ENCODE peak calls at places on chromosome 11, in seven cellular contexts. E is pancreas, U is psoas muscle, Y is H9, A is transverse colon, C is lower leg skin, N is lower lobe of right lung. I is an unnamed sample.

GRCh38 chr11:2289350-2289749 is 12.4 kb downstream of the C11orf21 start:
- DNase-seq in E (peak), U (no peak), Y (no peak), A (no peak), C (no peak), N (no peak), I (peak)

GRCh38 chr11:34650528-34650927 is 29.6 kb downstream of the EHF start:
- DNase-seq in E (no peak), U (no peak), Y (no peak), A (no peak), C (no peak), N (no peak), I (no peak)

GRCh38 chr11:110367571-110367970 is 62.2 kb upstream of the FDX1 start:
- DNase-seq in E (no peak), U (no peak), Y (no peak), A (no peak), C (no peak), N (no peak), I (no peak)

GRCh38 chr11:1452744-1453143 is 33.8 kb downstream of the MOB2 start:
- DNase-seq in E (no peak), U (no peak), Y (no peak), A (no peak), C (no peak), N (no peak), I (no peak)

GRCh38 chr11:109849946-109850345 is 243.2 kb upstream of the ZC3H12C start:
- DNase-seq in E (no peak), U (no peak), Y (no peak), A (no peak), C (no peak), N (no peak), I (no peak)

GRCh38 chr11:76140912-76141574 is 65.3 kb downstream of the WNT11 start:
- DNase-seq in E (no peak), U (no peak), Y (no peak), A (no peak), C (no peak), N (no peak), I (peak)

GRCh38 chr11:819129-819931 is 616 bp downstream of the PNPLA2 start:
- DNase-seq in E (peak), U (peak), Y (peak), A (peak), C (peak), N (peak), I (peak)

GRCh38 chr11:44627911-44628729 is 62.7 kb downstream of the CD82 start:
- DNase-seq in E (no peak), U (peak), Y (peak), A (peak), C (peak), N (peak), I (peak)

GRCh38 chr11:19660076-19660475 is 52.6 kb upstream of the NAV2 start:
- DNase-seq in E (no peak), U (no peak), Y (no peak), A (no peak), C (no peak), N (no peak), I (no peak)

GRCh38 chr11:47904048-47904447 is 55.9 kb upstream of the NUP160 start:
- DNase-seq in E (no peak), U (no peak), Y (no peak), A (no peak), C (no peak), N (no peak), I (no peak)

GRCh38 chr11:65927904-65928397 is 8.7 kb downstream of the DRAP1 start:
- DNase-seq in E (no peak), U (no peak), Y (no peak), A (peak), C (no peak), N (peak), I (no peak)

GRCh38 chr11:109309153-109309552 is 112.8 kb upstream of the C11orf87 start:
- DNase-seq in E (no peak), U (no peak), Y (no peak), A (no peak), C (no peak), N (no peak), I (no peak)

GRCh38 chr11:5004429-5005274 is 10.0 kb downstream of the OR51L1 start:
- DNase-seq in E (peak), U (no peak), Y (peak), A (peak), C (no peak), N (no peak), I (no peak)

GRCh38 chr11:24635588-24636290 is 138.9 kb downstream of the LUZP2 start:
- DNase-seq in E (no peak), U (no peak), Y (no peak), A (no peak), C (no peak), N (no peak), I (no peak)

GRCh38 chr11:2312232-2313042 is 10.6 kb downstream of the TSPAN32 start:
- DNase-seq in E (peak), U (no peak), Y (no peak), A (no peak), C (no peak), N (peak), I (no peak)

GRCh38 chr11:12052676-12053605 is 44.5 kb upstream of the DKK3 start:
- DNase-seq in E (no peak), U (no peak), Y (peak), A (no peak), C (no peak), N (no peak), I (peak)

GRCh38 chr11:103798029-103798428 is 238.4 kb upstream of the DDI1 start:
- DNase-seq in E (no peak), U (no peak), Y (no peak), A (no peak), C (no peak), N (no peak), I (no peak)

GRCh38 chr11:702731-703461 is 3.1 kb upstream of the EPS8L2 start:
- DNase-seq in E (peak), U (peak), Y (no peak), A (peak), C (no peak), N (peak), I (no peak)

GRCh38 chr11:1384206-1384965 is 5.3 kb upstream of the BRSK2 start:
- DNase-seq in E (peak), U (peak), Y (no peak), A (no peak), C (no peak), N (no peak), I (no peak)

GRCh38 chr11:69447786-69448185 is 33.7 kb upstream of the LINC01488 start:
- DNase-seq in E (peak), U (no peak), Y (no peak), A (no peak), C (no peak), N (peak), I (no peak)

GRCh38 chr11:134124660-134125451 is 56.0 kb downstream of the JAM3 start:
- DNase-seq in E (peak), U (peak), Y (peak), A (no peak), C (no peak), N (peak), I (no peak)

GRCh38 chr11:86983071-86983488 is 27.9 kb upstream of the FZD4 start:
- DNase-seq in E (no peak), U (peak), Y (no peak), A (no peak), C (peak), N (peak), I (no peak)

GRCh38 chr11:118605116-118605867 is 2.1 kb upstream of the PHLDB1 start:
- DNase-seq in E (no peak), U (peak), Y (no peak), A (peak), C (peak), N (no peak), I (peak)

DNA sequence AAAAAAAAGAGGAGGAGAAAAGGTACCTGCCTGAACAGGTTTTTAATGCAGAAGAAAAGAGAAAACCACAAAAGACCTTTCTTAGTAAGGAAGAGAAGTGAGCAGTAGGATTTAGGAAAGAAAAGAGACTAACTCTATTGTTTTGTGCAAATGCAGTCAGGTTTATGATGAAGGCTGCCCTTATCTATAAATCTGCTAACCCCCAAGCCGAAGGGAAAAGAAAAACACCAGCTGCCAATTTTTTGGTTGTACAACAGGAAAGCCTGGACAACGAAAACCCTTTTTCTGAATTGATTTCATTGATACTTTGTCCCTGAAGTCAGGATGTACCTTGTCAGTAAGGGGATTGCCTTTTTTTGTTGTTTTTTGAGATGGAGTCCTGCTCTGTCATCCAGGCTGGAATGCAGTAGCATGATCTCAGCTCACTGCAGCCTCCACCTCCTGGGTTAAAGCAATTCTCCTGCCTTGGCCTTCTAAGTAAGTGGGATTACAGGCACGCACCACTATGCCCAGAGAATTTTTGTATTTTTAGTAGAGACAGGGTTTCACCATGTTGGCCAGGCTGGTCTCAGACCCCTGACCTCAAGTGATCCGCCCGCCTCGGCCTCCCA is 21.2 kb downstream of the POLD4 start:
- DNase-seq in E (no peak), U (no peak), Y (no peak), A (no peak), C (no peak), N (no peak), I (no peak)
- TF ChIP-seq CTCF in E (no peak), U (no peak), Y (no peak), A (no peak), C (no peak), N (no peak), I (no peak)

GRCh38 chr11:61609000-61609969 is 28.4 kb upstream of the SYT7 start:
- DNase-seq in E (peak), U (no peak), Y (no peak), A (peak), C (no peak), N (no peak), I (no peak)

GRCh38 chr11:61607920-61608599 is 27.2 kb upstream of the SYT7 start:
- DNase-seq in E (no peak), U (no peak), Y (no peak), A (no peak), C (no peak), N (no peak), I (no peak)

GRCh38 chr11:61610905-61611304 is 30.0 kb upstream of the SYT7 start:
- DNase-seq in E (peak), U (no peak), Y (no peak), A (no peak), C (no peak), N (no peak), I (no peak)

GRCh38 chr11:61611309-61611708 is 30.4 kb upstream of the SYT7 start:
- DNase-seq in E (peak), U (no peak), Y (no peak), A (no peak), C (no peak), N (no peak), I (no peak)

GRCh38 chr11:61609970-61610347 is 29.1 kb upstream of the SYT7 start:
- DNase-seq in E (peak), U (no peak), Y (peak), A (no peak), C (no peak), N (no peak), I (no peak)
- TF ChIP-seq CTCF in E (no peak), U (no peak), Y (peak), A (peak), C (no peak), N (no peak), I (no peak)

GRCh38 chr11:60768202-60768601 is 11.5 kb downstream of the MS4A15 start:
- DNase-seq in E (no peak), U (no peak), Y (no peak), A (no peak), C (no peak), N (no peak), I (no peak)
- TF ChIP-seq CTCF in E (no peak), U (no peak), Y (no peak), A (no peak), C (no peak), N (no peak), I (no peak)

GRCh38 chr11:37525336-37525735 is 927.3 kb upstream of the RAG2 start:
- DNase-seq in E (no peak), U (no peak), Y (no peak), A (no peak), C (no peak), N (no peak), I (no peak)
- TF ChIP-seq CTCF in E (no peak), U (no peak), Y (no peak), A (no peak), C (no peak), N (no peak), I (peak)

DNA sequence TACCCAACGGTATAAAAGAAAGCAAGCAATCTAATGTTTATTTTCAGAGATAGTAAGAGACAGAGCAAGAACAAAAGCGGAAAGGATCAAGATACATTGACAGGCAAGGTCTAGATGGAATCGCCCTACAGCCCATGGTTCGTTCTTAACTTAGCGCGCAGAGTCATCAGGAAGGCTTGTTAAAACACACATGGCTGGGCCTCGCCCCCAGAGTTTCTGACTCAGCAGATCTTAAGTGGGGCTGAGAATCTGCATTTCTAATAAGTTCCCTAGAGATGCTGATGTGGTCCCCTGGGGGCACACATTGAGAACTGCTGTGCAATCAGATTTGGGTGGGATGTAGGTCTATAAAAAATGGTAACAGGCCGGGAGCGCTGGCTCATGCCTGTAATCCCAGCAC is 35.8 kb upstream of the CHRM4 start:
- DNase-seq in E (no peak), U (no peak), Y (peak), A (no peak), C (no peak), N (no peak), I (no peak)
- TF ChIP-seq CTCF in E (no peak), U (no peak), Y (no peak), A (no peak), C (no peak), N (no peak), I (no peak)

DNA sequence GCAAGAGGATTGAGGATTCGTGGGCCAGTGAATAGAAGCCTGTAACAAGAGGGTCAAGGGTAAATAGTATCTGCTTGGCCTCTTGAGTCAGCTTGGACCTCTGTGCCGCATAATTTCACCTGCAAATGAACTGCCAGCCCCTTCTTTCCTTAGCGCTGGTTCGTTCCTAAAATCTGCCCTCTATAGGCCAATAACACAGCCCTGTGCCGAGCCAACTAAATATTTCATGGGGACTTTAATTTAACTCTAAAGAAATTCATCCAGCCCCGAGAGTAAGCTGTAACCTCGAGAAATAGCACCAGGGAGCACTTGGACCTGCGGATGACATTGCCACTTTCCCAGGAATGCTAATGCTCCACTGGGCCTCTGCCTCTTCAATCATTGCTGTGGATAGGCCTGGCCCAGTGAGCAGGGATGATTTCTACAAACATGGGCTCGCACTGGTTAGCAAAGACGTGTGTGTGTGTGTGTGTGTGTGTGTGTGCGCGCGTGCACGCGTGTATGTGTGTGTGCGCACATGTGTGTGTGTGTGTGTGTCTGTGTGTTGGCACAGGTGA is 95.3 kb upstream of the TBCEL start:
- DNase-seq in E (no peak), U (no peak), Y (no peak), A (no peak), C (no peak), N (no peak), I (no peak)
- TF ChIP-seq CTCF in E (no peak), U (no peak), Y (peak), A (no peak), C (no peak), N (no peak), I (no peak)

GRCh38 chr11:102613455-102613854 is 11.7 kb downstream of the MMP20 start:
- DNase-seq in E (no peak), U (no peak), Y (no peak), A (no peak), C (no peak), N (no peak), I (no peak)

GRCh38 chr11:102615077-102615893 is 9.8 kb downstream of the MMP20 start:
- DNase-seq in E (no peak), U (no peak), Y (no peak), A (no peak), C (no peak), N (no peak), I (no peak)

GRCh38 chr11:102615894-102616432 is 9.2 kb downstream of the MMP20 start:
- DNase-seq in E (no peak), U (no peak), Y (no peak), A (no peak), C (no peak), N (no peak), I (no peak)

GRCh38 chr11:102617491-102618026 is 7.6 kb downstream of the MMP20 start:
- DNase-seq in E (no peak), U (no peak), Y (no peak), A (no peak), C (no peak), N (no peak), I (no peak)

GRCh38 chr11:102614485-102614884 is 10.6 kb downstream of the MMP20 start:
- DNase-seq in E (no peak), U (no peak), Y (no peak), A (no peak), C (no peak), N (no peak), I (no peak)
- TF ChIP-seq CTCF in E (no peak), U (no peak), Y (no peak), A (no peak), C (no peak), N (no peak), I (peak)

DNA sequence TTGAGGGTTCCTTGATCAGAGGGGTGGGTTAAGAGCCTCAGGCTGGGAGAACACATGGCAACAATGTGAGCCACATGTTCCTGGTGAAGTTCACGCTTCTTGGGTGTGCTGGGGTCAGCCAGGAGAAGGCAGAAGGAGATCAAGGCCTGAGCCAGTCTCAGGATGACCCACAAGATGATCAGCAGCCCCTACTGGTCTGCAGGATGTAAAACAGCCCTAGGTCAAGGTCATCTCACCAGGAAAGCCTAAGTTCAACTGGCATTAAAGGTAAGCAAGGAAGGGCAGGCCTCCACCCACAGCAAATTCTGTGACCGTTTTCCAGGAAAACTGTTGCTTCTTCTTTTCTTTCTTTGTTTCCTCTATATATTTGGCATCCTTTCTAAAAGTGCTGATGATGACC is 156.7 kb upstream of the KIRREL3 start:
- DNase-seq in E (no peak), U (no peak), Y (no peak), A (no peak), C (no peak), N (no peak), I (no peak)
- TF ChIP-seq CTCF in E (no peak), U (no peak), Y (peak), A (no peak), C (no peak), N (no peak), I (no peak)